ENCODE peak calls at places on chromosomes 6 and 20, in nine cellular contexts. V is HFF-Myc, Y is HFFc6, W is GM13977, D is mucosa of descending colon, Q is epithelial cell of esophagus, J is tibial nerve, S is cardiac fibroblast, F is upper lobe of right lung. C is an unnamed sample.

GRCh38 chr6:105164418-105164817 is 15.4 kb downstream of the POPDC3 start:
- DNase-seq in S (peak; percentile 33), V (no peak), Q (peak; percentile 88), F (no peak), Y (peak; percentile 24), J (no peak), D (no peak), W (no peak), C (no peak)

GRCh38 chr6:8082954-8083858 is 19.0 kb upstream of the BLOC1S5 start:
- DNase-seq in Y (peak; percentile 96), V (no peak), J (no peak), W (no peak), F (no peak), D (no peak), S (peak; percentile 69), Q (peak; percentile 91), C (no peak)

GRCh38 chr6:49202923-49203322 is 260.1 kb downstream of the MMUT start:
- DNase-seq in Q (peak; percentile 38), S (peak; percentile 10), Y (peak; percentile 11), V (no peak), F (no peak), W (no peak), D (no peak), J (no peak), C (no peak)

GRCh38 chr6:110615723-110616122 is 139.3 kb upstream of the SLC22A16 start:
- DNase-seq in V (no peak), Y (no peak), Q (no peak), J (no peak), S (no peak), F (no peak), D (no peak), W (no peak), C (no peak)

GRCh38 chr6:166638566-166638965 is 11.5 kb upstream of the RPS6KA2 start:
- DNase-seq in F (no peak), J (no peak), S (no peak), Y (no peak), Q (no peak), W (no peak), V (no peak), D (no peak), C (no peak)

GRCh38 chr6:69580696-69581095 is 216.1 kb downstream of the LMBRD1 start:
- DNase-seq in J (no peak), S (no peak), Y (no peak), Q (no peak), V (no peak), W (no peak), F (no peak), D (no peak), C (no peak)

GRCh38 chr6:94323853-94324252 is 904.5 kb upstream of the EPHA7 start:
- DNase-seq in S (no peak), V (no peak), Y (no peak), Q (no peak), D (no peak), J (no peak), W (no peak), F (no peak), C (no peak)

GRCh38 chr6:37344308-37344707 is 9.5 kb upstream of the RNF8 start:
- DNase-seq in S (no peak), F (no peak), Y (no peak), V (no peak), W (no peak), J (no peak), Q (no peak), D (no peak), C (no peak)

GRCh38 chr6:29917843-29918242 is 24.5 kb upstream of the HLA-A start:
- DNase-seq in V (no peak), S (no peak), J (no peak), D (no peak), Q (no peak), W (no peak), F (no peak), Y (no peak), C (no peak)

GRCh38 chr6:49551866-49552129 is 1.3 kb downstream of the C6orf141 start:
- DNase-seq in Q (no peak), W (peak; percentile 56), Y (no peak), J (no peak), S (no peak), F (no peak), D (no peak), V (no peak), C (no peak)

GRCh38 chr6:128158496-128158895 is 257.6 kb upstream of the THEMIS start:
- DNase-seq in S (no peak), D (no peak), Y (no peak), F (no peak), V (no peak), Q (no peak), W (no peak), J (no peak), C (no peak)

GRCh38 chr20:57374931-57375651 is 16.1 kb upstream of the RBM38 start:
- DNase-seq in Q (no peak), D (peak; percentile 37), F (peak; percentile 73), V (no peak), S (no peak), Y (no peak), W (no peak), J (no peak), C (peak; percentile 93)

GRCh38 chr20:61881416-61881815 is 184.3 kb downstream of the TAF4 start:
- DNase-seq in Y (no peak), W (no peak), S (no peak), F (no peak), D (no peak), Q (no peak), J (no peak), V (no peak), C (no peak)

GRCh38 chr6:2853766-2854393 is 12.2 kb upstream of the SERPINB1 start:
- DNase-seq in W (peak; percentile 59), S (peak; percentile 82), V (no peak), F (no peak), J (peak; percentile 47), Q (peak; percentile 63), D (no peak), Y (peak; percentile 78), C (peak; percentile 91)

GRCh38 chr6:85449818-85450577 is at the start of gene NT5E:
- DNase-seq in J (peak; percentile 57), Q (peak; percentile 70), Y (peak; percentile 77), W (peak; percentile 88), F (peak; percentile 88), D (peak; percentile 85), S (peak; percentile 82), V (no peak), C (no peak)

GRCh38 chr6:85451586-85452306 is 1.9 kb downstream of the NT5E start:
- DNase-seq in S (no peak), D (no peak), J (no peak), W (no peak), V (no peak), Q (no peak), Y (no peak), F (no peak), C (no peak)

GRCh38 chr6:85452441-85452881 is 2.6 kb downstream of the NT5E start:
- DNase-seq in Y (peak; percentile 68), S (peak; percentile 67), Q (peak; percentile 53), V (peak; percentile 90), W (no peak), D (no peak), J (no peak), F (no peak), C (no peak)

GRCh38 chr6:85449388-85449817 is 480 bp upstream of the NT5E start:
- DNase-seq in J (peak; percentile 49), D (no peak), Y (peak; percentile 80), V (no peak), Q (peak; percentile 68), W (peak; percentile 88), S (peak; percentile 74), F (no peak), C (no peak)

GRCh38 chr6:85450578-85450884 is 648 bp downstream of the NT5E start:
- DNase-seq in V (no peak), W (peak; percentile 38), F (no peak), S (no peak), D (no peak), J (peak; percentile 33), Y (no peak), Q (no peak), C (no peak)
- TF ChIP-seq CTCF in V (no peak), W (no peak), F (no peak), S (peak; percentile 1), D (no peak), J (no peak), Y (peak; percentile 39), Q (no peak), C (no peak)

DNA sequence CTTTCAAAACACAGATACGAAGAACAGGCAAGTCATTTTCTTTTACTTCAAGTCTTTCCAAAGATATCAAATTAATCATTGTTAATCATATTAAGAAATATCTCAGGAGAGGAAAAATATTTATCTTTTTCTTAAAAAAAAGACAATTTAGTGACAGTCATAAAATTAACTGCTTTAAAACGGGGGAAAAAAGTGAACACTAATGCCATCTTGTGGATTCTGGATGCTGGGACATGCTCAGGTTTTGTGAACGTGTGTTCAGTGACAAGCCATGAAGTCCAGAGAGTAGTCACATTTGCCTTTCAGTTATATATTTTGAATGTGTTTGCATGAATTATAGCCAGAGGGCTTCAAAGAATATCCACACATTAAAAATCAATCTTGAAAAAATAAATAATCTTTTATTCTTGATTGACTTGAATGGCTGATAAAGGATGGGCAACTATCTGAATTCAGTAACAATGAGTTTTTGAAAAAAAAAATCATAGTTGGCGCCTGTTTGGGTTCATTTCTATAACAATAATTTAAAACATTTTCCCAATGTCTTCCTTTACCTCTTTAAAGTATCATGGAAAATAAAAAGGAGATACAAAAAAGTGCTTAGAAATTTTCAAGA is 74.7 kb upstream of the NOX3 start:
- DNase-seq in V (peak; percentile 32), D (no peak), S (peak; percentile 71), F (no peak), J (peak; percentile 23), Y (peak; percentile 51), W (peak; percentile 35), Q (peak; percentile 55), C (no peak)
- TF ChIP-seq CTCF in V (peak; percentile 60), D (no peak), S (peak; percentile 80), F (peak; percentile 70), J (peak; percentile 53), Y (peak; percentile 86), W (peak; percentile 77), Q (peak; percentile 78), C (peak; percentile 69)

GRCh38 chr6:168052291-168052891 is 26.6 kb downstream of the FRMD1 start:
- DNase-seq in V (no peak), Q (no peak), J (no peak), D (peak; percentile 85), W (no peak), F (no peak), S (no peak), Y (no peak), C (no peak)
- TF ChIP-seq CTCF in V (no peak), Q (no peak), J (no peak), D (peak; percentile 22), W (no peak), F (no peak), S (no peak), Y (no peak), C (no peak)

DNA sequence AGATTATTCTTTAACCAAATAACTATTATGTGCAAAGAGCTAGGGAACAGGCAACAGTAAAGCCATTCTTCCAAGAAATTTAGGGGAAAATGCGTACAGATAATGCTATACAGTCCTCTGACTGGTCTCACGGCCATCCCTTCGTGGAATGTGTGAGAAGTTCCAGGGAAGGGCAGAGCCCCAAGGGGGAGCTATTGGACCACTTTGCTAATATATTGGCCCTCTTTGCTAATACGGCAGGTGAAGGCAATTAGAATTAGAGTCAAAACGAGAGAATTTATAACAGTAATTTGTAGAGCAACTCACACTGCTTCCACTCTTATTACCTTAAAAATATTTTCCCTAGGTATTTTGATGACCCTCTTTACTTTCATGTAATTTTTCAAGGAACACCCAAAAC is 140.4 kb downstream of the IMPG1 start:
- DNase-seq in V (no peak), Q (peak; percentile 41), S (peak; percentile 19), J (no peak), D (no peak), F (no peak), W (no peak), Y (no peak), C (no peak)
- TF ChIP-seq CTCF in V (peak; percentile 63), Q (peak; percentile 59), S (peak; percentile 60), J (no peak), D (no peak), F (peak; percentile 35), W (peak; percentile 43), Y (peak; percentile 63), C (no peak)

C was measured in CD14-positive monocyte.